ENCODE peak calls at places on chromosomes 13 and 19, in seven cellular contexts. Y is iris pigment epithelial cell; R is stimulated activated CD4-positive, alpha-beta T cell treated with anti-CD3 and anti-CD28 coated beads, Interleukin-4, amount 100 ng/mL, for 1 hour; O is epithelial cell of esophagus; B is COR-L47; D is stromal cell of bone marrow; K is MM.1S. V is an unnamed sample.

GRCh38 chr13:98289339-98289935 is 112.4 kb upstream of the RNF113B start:
- DNase-seq in Y (no peak), R (no peak), O (no peak), B (no peak), D (no peak), K (no peak), V (no peak)

GRCh38 chr13:106867249-106867648 is 299.3 kb upstream of the ARGLU1 start:
- DNase-seq in Y (peak), R (no peak), O (no peak), B (no peak), D (no peak), K (no peak), V (no peak)

GRCh38 chr13:27971236-27971645 is 2.1 kb upstream of the CDX2 start:
- DNase-seq in Y (no peak), R (no peak), O (no peak), B (no peak), D (no peak), K (no peak), V (no peak)

GRCh38 chr13:43838909-43839308 is 40.6 kb downstream of the CCDC122 start:
- DNase-seq in Y (peak), R (no peak), O (no peak), B (no peak), D (no peak), K (no peak), V (no peak)

GRCh38 chr19:1608414-1609391 is 3.4 kb upstream of the UQCR11 start:
- DNase-seq in Y (no peak), R (peak), O (no peak), B (no peak), D (no peak), K (no peak), V (no peak)

GRCh38 chr19:6720369-6721112 is at the start of gene C3:
- DNase-seq in Y (peak), R (no peak), O (peak), B (no peak), D (peak), K (no peak), V (peak)

GRCh38 chr13:112647256-112647655 is 42.6 kb upstream of the ATP11A start:
- DNase-seq in Y (no peak), R (no peak), O (no peak), B (no peak), D (no peak), K (no peak), V (no peak)

GRCh38 chr19:52923782-52924593 is 760 bp upstream of the ZNF888 start:
- DNase-seq in Y (peak), R (no peak), O (peak), B (no peak), D (no peak), K (no peak), V (peak)

GRCh38 chr13:98254541-98254940 is 77.5 kb upstream of the RNF113B start:
- DNase-seq in Y (peak), R (no peak), O (no peak), B (no peak), D (no peak), K (no peak), V (no peak)

GRCh38 chr13:77048592-77048991 is 21.6 kb upstream of the FBXL3 start:
- DNase-seq in Y (no peak), R (no peak), O (no peak), B (no peak), D (no peak), K (no peak), V (no peak)

GRCh38 chr13:48873598-48873997 is 102.1 kb upstream of the FNDC3A start:
- DNase-seq in Y (peak), R (no peak), O (peak), B (no peak), D (no peak), K (no peak), V (no peak)

GRCh38 chr13:112063807-112064206 is 3.1 kb upstream of the SOX1 start:
- DNase-seq in Y (no peak), R (no peak), O (no peak), B (no peak), D (no peak), K (no peak), V (no peak)

GRCh38 chr13:93882086-93882651 is 597.3 kb downstream of the DCT start:
- DNase-seq in Y (peak), R (no peak), O (no peak), B (no peak), D (no peak), K (no peak), V (no peak)

GRCh38 chr13:20190481-20191310 is 2.0 kb downstream of the GJB2 start:
- DNase-seq in Y (peak), R (no peak), O (peak), B (no peak), D (peak), K (no peak), V (no peak)

GRCh38 chr19:18159810-18160209 is 6.8 kb downstream of the PIK3R2 start:
- DNase-seq in Y (no peak), R (no peak), O (no peak), B (no peak), D (no peak), K (no peak), V (no peak)

GRCh38 chr13:81872581-81872980 is 1531.7 kb upstream of the SPRY2 start:
- DNase-seq in Y (peak), R (no peak), O (peak), B (peak), D (no peak), K (peak), V (no peak)

GRCh38 chr19:459724-460511 is 915 bp downstream of the SHC2 start:
- DNase-seq in Y (peak), R (peak), O (no peak), B (peak), D (no peak), K (no peak), V (peak)

GRCh38 chr19:7999376-7999775 is 6.1 kb downstream of the ELAVL1 start:
- DNase-seq in Y (no peak), R (no peak), O (no peak), B (no peak), D (no peak), K (no peak), V (no peak)

GRCh38 chr13:20608438-20609020 is 41.6 kb downstream of the IFT88 start:
- DNase-seq in Y (no peak), R (no peak), O (no peak), B (no peak), D (no peak), K (no peak), V (no peak)

GRCh38 chr19:3618811-3619630 is 7.6 kb downstream of the CACTIN start:
- DNase-seq in Y (no peak), R (no peak), O (no peak), B (no peak), D (no peak), K (no peak), V (peak)

GRCh38 chr13:19959141-19959830 is 759 bp downstream of the ZMYM2 start:
- DNase-seq in Y (peak), R (peak), O (peak), B (peak), D (no peak), K (peak), V (peak)

GRCh38 chr13:36920612-36921185 is 661 bp upstream of the SMAD9 start:
- DNase-seq in Y (no peak), R (no peak), O (no peak), B (no peak), D (no peak), K (no peak), V (peak)

GRCh38 chr13:25990801-25991200 is 61.0 kb downstream of the SHISA2 start:
- DNase-seq in Y (peak), R (no peak), O (no peak), B (no peak), D (no peak), K (no peak), V (no peak)

GRCh38 chr19:33389574-33390119 is 16.1 kb downstream of the CEBPG start:
- DNase-seq in Y (no peak), R (no peak), O (no peak), B (no peak), D (no peak), K (no peak), V (peak)

GRCh38 chr13:71867101-71867814 is at the start of gene DACH1:
- DNase-seq in Y (peak), R (peak), O (peak), B (peak), D (no peak), K (peak), V (peak)

GRCh38 chr19:58586131-58586765 is 13.1 kb upstream of the MZF1 start:
- DNase-seq in Y (no peak), R (no peak), O (no peak), B (no peak), D (no peak), K (no peak), V (peak)

GRCh38 chr13:48580886-48581285 is 48.0 kb upstream of the RCBTB2 start:
- DNase-seq in Y (no peak), R (no peak), O (peak), B (no peak), D (no peak), K (no peak), V (no peak)

GRCh38 chr13:104979281-104979680 is 1556.2 kb downstream of the EFNB2 start:
- DNase-seq in Y (no peak), R (no peak), O (no peak), B (no peak), D (no peak), K (no peak), V (no peak)

GRCh38 chr13:27194895-27195764 is 23.5 kb upstream of the USP12 start:
- DNase-seq in Y (peak), R (no peak), O (peak), B (no peak), D (peak), K (no peak), V (no peak)

GRCh38 chr13:67197704-67198103 is 32.4 kb downstream of the PCDH9 start:
- DNase-seq in Y (no peak), R (no peak), O (no peak), B (no peak), D (no peak), K (no peak), V (no peak)

GRCh38 chr13:98460519-98460918 is 116.4 kb downstream of the STK24 start:
- DNase-seq in Y (no peak), R (no peak), O (no peak), B (no peak), D (no peak), K (no peak), V (no peak)

GRCh38 chr13:52707375-52707774 is 32.2 kb downstream of the CNMD start:
- DNase-seq in Y (peak), R (no peak), O (no peak), B (no peak), D (no peak), K (no peak), V (no peak)

GRCh38 chr13:93700115-93700514 is 473.5 kb downstream of the GPC6 start:
- DNase-seq in Y (peak), R (no peak), O (no peak), B (no peak), D (peak), K (no peak), V (no peak)

GRCh38 chr19:47122359-47123335 is 8.0 kb upstream of the SAE1 start:
- DNase-seq in Y (peak), R (no peak), O (peak), B (no peak), D (no peak), K (no peak), V (no peak)

GRCh38 chr13:48505597-48506091 is 27.2 kb downstream of the RCBTB2 start:
- DNase-seq in Y (no peak), R (no peak), O (peak), B (no peak), D (peak), K (peak), V (no peak)

GRCh38 chr13:99442273-99442895 is 58.9 kb upstream of the TM9SF2 start:
- DNase-seq in Y (peak), R (no peak), O (peak), B (peak), D (no peak), K (peak), V (no peak)